ENCODE peak calls at places on chromosomes 6 and 20, in five cellular contexts. M, Z, P, W and B are unnamed samples.
A peak's percentile ranks its signal among the peaks of the same experiment; 100 is the strongest.

GRCh38 chr6:41452763-41453162 is 93.4 kb upstream of the FOXP4 start:
- DNase-seq in Z (no peak), P (no peak), M (no peak), W (no peak), B (no peak)

GRCh38 chr6:24126586-24127192 is 674 bp downstream of the NRSN1 start:
- DNase-seq in M (peak; percentile 25), P (peak; percentile 73), W (peak; percentile 46), Z (peak; percentile 90), B (peak; percentile 67)

GRCh38 chr6:43773050-43773956 is 3.3 kb downstream of the VEGFA start:
- DNase-seq in Z (no peak), W (peak; percentile 26), P (peak; percentile 72), M (no peak), B (peak; percentile 58)

GRCh38 chr6:141464490-141464889 is 668.2 kb upstream of the GJE1 start:
- DNase-seq in Z (no peak), M (no peak), W (peak; percentile 32), P (no peak), B (peak; percentile 74)

GRCh38 chr20:20206788-20207187 is 154.5 kb downstream of the CFAP61 start:
- DNase-seq in M (no peak), W (no peak), Z (no peak), P (no peak), B (no peak)

GRCh38 chr6:50819527-50819905 is 845 bp downstream of the TFAP2B start:
- DNase-seq in W (no peak), Z (no peak), M (no peak), P (no peak), B (peak; percentile 1)

GRCh38 chr6:166346995-166347394 is 4.7 kb upstream of the SFT2D1 start:
- DNase-seq in W (no peak), Z (no peak), P (no peak), M (no peak), B (no peak)

GRCh38 chr20:59147197-59147596 is 16.4 kb upstream of the ZNF831 start:
- DNase-seq in P (no peak), W (no peak), Z (no peak), M (no peak), B (no peak)

GRCh38 chr6:46993846-46994245 is 48.3 kb downstream of the ADGRF1 start:
- DNase-seq in Z (no peak), P (no peak), W (peak; percentile 10), M (no peak), B (peak; percentile 70)

GRCh38 chr6:159758031-159759001 is 3.5 kb upstream of the ACAT2 start:
- DNase-seq in M (no peak), W (no peak), P (peak; percentile 36), Z (no peak), B (peak; percentile 58)

GRCh38 chr6:14705841-14706377 is 540.0 kb upstream of the JARID2 start:
- DNase-seq in W (no peak), M (no peak), Z (no peak), P (no peak), B (no peak)
- H2BK12ac ChIP-seq in W (no peak overlapping the region), M (no peak overlapping the region), Z (no peak overlapping the region), P (no peak overlapping the region), B (no peak overlapping the region)

DNA sequence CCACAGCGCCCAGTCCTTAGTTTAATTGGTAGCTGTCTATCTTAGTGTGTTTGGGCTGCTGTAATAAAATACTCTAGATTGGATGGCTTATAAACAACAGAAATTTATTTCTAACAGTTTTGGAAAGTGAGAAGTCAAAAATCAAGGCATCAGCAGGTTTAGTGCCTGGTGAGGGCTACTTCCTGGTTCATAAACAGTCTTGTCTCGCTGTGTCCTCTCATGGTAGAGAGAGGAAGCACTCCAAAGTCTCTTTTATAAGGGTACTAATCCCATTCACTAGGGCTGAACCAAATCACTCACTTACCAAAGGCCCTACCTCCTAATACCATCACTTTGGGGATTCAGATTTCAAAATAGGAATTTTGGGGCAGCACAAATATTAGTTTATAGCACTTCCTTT is 336.9 kb upstream of the RSPO3 start:
- DNase-seq in W (no peak), P (no peak), M (no peak), Z (no peak), B (no peak)
- H2BK12ac ChIP-seq in W (no peak overlapping the region), P (no peak overlapping the region), M (no peak overlapping the region), Z (no peak overlapping the region), B (no peak overlapping the region)

DNA sequence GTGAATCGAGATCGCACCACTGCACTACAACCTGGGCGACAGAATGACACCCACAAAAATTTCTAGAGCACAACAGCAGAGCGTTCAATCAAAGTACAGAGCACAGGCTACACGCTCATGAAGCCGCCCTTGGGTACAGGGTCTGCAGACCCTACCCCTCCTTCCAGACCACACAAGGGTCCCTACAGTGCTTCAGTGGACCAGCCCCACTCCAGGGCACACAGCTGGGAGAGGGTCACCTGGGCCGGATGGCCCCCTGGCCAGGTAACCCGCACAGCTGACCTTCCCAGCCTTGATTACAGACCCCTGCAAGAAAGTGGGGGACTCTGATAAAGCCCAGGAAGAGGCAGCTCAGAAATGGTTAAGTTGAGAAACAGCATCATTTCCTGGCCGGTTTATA is 63.6 kb downstream of the RIPOR3 start:
- DNase-seq in W (no peak), M (no peak), Z (no peak), P (no peak), B (no peak)
- H2BK12ac ChIP-seq in W (no peak overlapping the region), M (peak overlapping the region; percentile 84), Z (peak overlapping the region; percentile 84), P (no peak overlapping the region), B (peak overlapping the region; percentile 29)

GRCh38 chr20:49698477-49698876 is 15.2 kb downstream of the B4GALT5 start:
- DNase-seq in P (no peak), Z (no peak), W (no peak), M (no peak), B (no peak)

GRCh38 chr20:49701916-49702315 is 11.8 kb downstream of the B4GALT5 start:
- DNase-seq in P (no peak), Z (no peak), W (no peak), M (no peak), B (no peak)

GRCh38 chr20:49699200-49699992 is 14.3 kb downstream of the B4GALT5 start:
- DNase-seq in P (no peak), W (no peak), M (no peak), Z (no peak), B (peak; percentile 64)

GRCh38 chr20:49700411-49701185 is 13.1 kb downstream of the B4GALT5 start:
- DNase-seq in M (no peak), Z (no peak), P (no peak), W (peak; percentile 45), B (peak; percentile 84)

GRCh38 chr20:49701313-49701731 is 12.4 kb downstream of the B4GALT5 start:
- DNase-seq in P (no peak), Z (no peak), W (no peak), M (no peak), B (no peak)
- H2BK12ac ChIP-seq in P (no peak overlapping the region), Z (no peak overlapping the region), W (no peak overlapping the region), M (no peak overlapping the region), B (no peak overlapping the region)

DNA sequence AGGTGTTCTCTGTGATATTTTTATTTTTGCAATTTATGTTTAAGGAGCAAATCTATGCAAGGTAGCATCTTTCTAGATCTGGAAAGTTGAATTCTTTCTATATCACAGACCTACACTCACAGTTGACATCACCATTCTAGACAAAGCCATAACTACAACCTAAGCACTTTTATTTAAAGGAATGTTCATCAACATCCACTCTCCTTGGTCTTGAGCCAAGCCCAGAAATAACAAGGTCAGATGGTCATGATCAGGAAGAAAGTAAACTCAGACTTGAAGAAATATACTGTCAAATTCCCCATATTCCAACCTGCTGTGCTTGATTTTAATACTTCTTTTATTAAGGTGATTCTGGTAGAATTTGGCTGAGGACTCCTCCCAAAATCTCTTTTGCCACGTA is 32.2 kb downstream of the MMUT start:
- DNase-seq in Z (no peak), P (no peak), W (no peak), M (no peak), B (no peak)
- H2BK12ac ChIP-seq in Z (no peak overlapping the region), P (no peak overlapping the region), W (no peak overlapping the region), M (no peak overlapping the region), B (no peak overlapping the region)

DNA sequence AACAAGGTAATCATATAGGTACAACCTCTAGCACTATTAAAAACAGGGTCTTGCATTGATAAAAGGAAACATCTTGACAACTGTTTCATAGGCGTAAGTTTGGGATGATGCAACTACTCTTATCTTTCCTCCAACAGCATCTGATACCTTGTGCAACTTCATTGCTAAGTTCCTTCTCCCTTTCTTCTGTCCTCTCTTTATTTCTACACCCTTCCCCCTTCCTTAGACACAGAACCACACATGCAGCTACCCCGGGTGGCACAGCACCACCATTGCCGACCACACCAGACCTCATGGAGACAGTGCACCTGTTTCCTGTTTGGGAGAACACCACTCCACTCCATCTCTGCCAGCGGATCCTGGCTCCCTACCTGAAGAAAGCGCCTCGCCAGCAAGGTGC is 14.4 kb downstream of the MYB start:
- DNase-seq in W (no peak), P (no peak), M (no peak), Z (no peak), B (no peak)
- H2BK12ac ChIP-seq in W (no peak overlapping the region), P (no peak overlapping the region), M (no peak overlapping the region), Z (no peak overlapping the region), B (no peak overlapping the region)

DNA sequence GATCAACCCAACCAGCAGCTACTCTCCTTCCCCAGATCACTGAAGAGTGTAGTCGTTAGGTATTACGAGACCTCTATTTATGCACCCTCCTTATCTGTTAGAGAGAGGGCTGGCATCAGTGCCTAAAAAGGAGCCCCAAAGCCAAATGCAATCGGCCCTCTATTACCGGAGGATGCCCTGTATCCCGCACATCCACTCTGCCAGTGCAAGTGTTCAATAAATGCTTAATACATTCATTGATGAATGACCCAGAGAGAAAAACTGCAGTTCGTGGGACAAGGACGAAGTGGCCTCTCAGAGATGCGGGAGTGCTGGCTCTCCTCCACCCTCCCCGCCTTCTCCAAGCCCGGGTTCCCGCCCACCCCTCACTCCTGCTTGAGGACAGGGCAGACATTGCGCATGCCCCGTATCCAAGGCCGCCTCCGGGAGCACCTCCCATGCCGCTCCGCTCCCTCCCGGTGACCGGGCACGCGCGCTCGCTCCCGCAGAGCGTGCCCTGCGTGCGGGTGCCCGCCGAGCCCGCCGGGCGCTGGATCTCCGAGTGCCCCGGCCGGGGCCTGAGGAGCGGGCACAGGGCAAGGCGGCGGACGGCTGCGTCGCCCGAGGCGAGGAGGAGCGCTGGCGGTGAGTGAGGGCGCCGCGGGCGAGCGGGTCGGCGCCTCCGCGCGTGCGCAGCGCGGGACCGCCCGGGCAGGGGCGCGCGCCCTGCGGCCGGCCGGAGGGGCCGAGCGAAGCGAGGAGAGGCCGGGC is 27.2 kb upstream of the BTBD3 start:
- DNase-seq in W (peak; percentile 91), Z (peak; percentile 91), M (peak; percentile 89), P (peak; percentile 97), B (peak; percentile 89)
- H2BK12ac ChIP-seq in W (peak overlapping the region; percentile 12), Z (no peak overlapping the region), M (no peak overlapping the region), P (no peak overlapping the region), B (no peak overlapping the region)